ENCODE peak calls at places on chromosomes 2 and 18, in four cellular contexts. One of them, this sample, is unnamed.

GRCh38 chr2:75574106-75574505 is 13.4 kb upstream of the EVA1A start:
- DNase-seq in ovary: no peak
- DNase-seq in psoas muscle: no peak
- DNase-seq in stimulated activated CD4-positive, alpha-beta T cell treated with anti-CD3 and anti-CD28 coated beads, Interleukin-4, amount 100 ng/mL, for 48 hours: no peak
- DNase-seq in this sample: no peak

GRCh38 chr2:7573166-7573845 is 656.1 kb downstream of the RNF144A start:
- DNase-seq in stimulated activated CD4-positive, alpha-beta T cell treated with anti-CD3 and anti-CD28 coated beads, Interleukin-4, amount 100 ng/mL, for 48 hours: no peak
- DNase-seq in ovary: no peak
- DNase-seq in psoas muscle: no peak
- DNase-seq in this sample: no peak

GRCh38 chr2:241148891-241149674 is at the start of gene PASK:
- DNase-seq in psoas muscle: peak
- DNase-seq in stimulated activated CD4-positive, alpha-beta T cell treated with anti-CD3 and anti-CD28 coated beads, Interleukin-4, amount 100 ng/mL, for 48 hours: peak
- DNase-seq in ovary: peak
- DNase-seq in this sample: peak

GRCh38 chr18:36333418-36333817 is 35.9 kb downstream of the FHOD3 start:
- DNase-seq in psoas muscle: no peak
- DNase-seq in ovary: no peak
- DNase-seq in stimulated activated CD4-positive, alpha-beta T cell treated with anti-CD3 and anti-CD28 coated beads, Interleukin-4, amount 100 ng/mL, for 48 hours: no peak
- DNase-seq in this sample: no peak

GRCh38 chr2:18479901-18480369 is 80.5 kb downstream of the RDH14 start:
- DNase-seq in ovary: no peak
- DNase-seq in stimulated activated CD4-positive, alpha-beta T cell treated with anti-CD3 and anti-CD28 coated beads, Interleukin-4, amount 100 ng/mL, for 48 hours: no peak
- DNase-seq in psoas muscle: peak
- DNase-seq in this sample: no peak

GRCh38 chr2:229920011-229920781 is 1.6 kb downstream of the TRIP12 start:
- DNase-seq in psoas muscle: no peak
- DNase-seq in ovary: peak
- DNase-seq in stimulated activated CD4-positive, alpha-beta T cell treated with anti-CD3 and anti-CD28 coated beads, Interleukin-4, amount 100 ng/mL, for 48 hours: no peak
- DNase-seq in this sample: peak

GRCh38 chr2:194514281-194514680 is 1142.7 kb upstream of the SLC39A10 start:
- DNase-seq in psoas muscle: no peak
- DNase-seq in stimulated activated CD4-positive, alpha-beta T cell treated with anti-CD3 and anti-CD28 coated beads, Interleukin-4, amount 100 ng/mL, for 48 hours: no peak
- DNase-seq in ovary: no peak
- DNase-seq in this sample: no peak

GRCh38 chr18:77329651-77330050 is 80.0 kb downstream of the GALR1 start:
- DNase-seq in psoas muscle: no peak
- DNase-seq in ovary: no peak
- DNase-seq in stimulated activated CD4-positive, alpha-beta T cell treated with anti-CD3 and anti-CD28 coated beads, Interleukin-4, amount 100 ng/mL, for 48 hours: no peak
- DNase-seq in this sample: no peak

GRCh38 chr2:86518498-86518897 is 44.7 kb downstream of the CHMP3 start:
- DNase-seq in stimulated activated CD4-positive, alpha-beta T cell treated with anti-CD3 and anti-CD28 coated beads, Interleukin-4, amount 100 ng/mL, for 48 hours: no peak
- DNase-seq in psoas muscle: no peak
- DNase-seq in ovary: no peak
- DNase-seq in this sample: peak

GRCh38 chr2:119389615-119390306 is 23.0 kb downstream of the DBI start:
- DNase-seq in ovary: peak
- DNase-seq in psoas muscle: peak
- DNase-seq in stimulated activated CD4-positive, alpha-beta T cell treated with anti-CD3 and anti-CD28 coated beads, Interleukin-4, amount 100 ng/mL, for 48 hours: no peak
- DNase-seq in this sample: peak

GRCh38 chr2:120264995-120265394 is 12.3 kb downstream of the RALB start:
- DNase-seq in ovary: no peak
- DNase-seq in stimulated activated CD4-positive, alpha-beta T cell treated with anti-CD3 and anti-CD28 coated beads, Interleukin-4, amount 100 ng/mL, for 48 hours: no peak
- DNase-seq in psoas muscle: no peak
- DNase-seq in this sample: peak

This sample was measured in NB4.